ENCODE peak calls at places on chromosome 16, in six cellular contexts. W is AG20443, R is Ammon's horn, Q is mesothelial cell of epicardium, G is nephron progenitor cell, Z is A172. P is an unnamed sample.

GRCh38 chr16:23064642-23065041 is 84.6 kb downstream of the USP31 start:
- DNase-seq in W (no peak), R (peak; percentile 25), Q (no peak), G (no peak), Z (no peak), P (no peak)

GRCh38 chr16:12300946-12301500 is 324.5 kb downstream of the SNX29 start:
- DNase-seq in W (no peak), R (no peak), Q (no peak), G (no peak), Z (no peak), P (no peak)

GRCh38 chr16:72480926-72481325 is 309.0 kb upstream of the PMFBP1 start:
- DNase-seq in W (peak; percentile 15), R (no peak), Q (no peak), G (no peak), Z (peak; percentile 12), P (no peak)

GRCh38 chr16:49856741-49857330 is 924 bp upstream of the ZNF423 start:
- DNase-seq in W (peak; percentile 87), R (peak; percentile 79), Q (peak; percentile 70), G (peak; percentile 79), Z (peak; percentile 49), P (no peak)

GRCh38 chr16:87457051-87457611 is 35.7 kb downstream of the ZCCHC14 start:
- DNase-seq in W (no peak), R (no peak), Q (no peak), G (no peak), Z (peak; percentile 57), P (no peak)

GRCh38 chr16:65975049-65975708 is 391.3 kb upstream of the CDH5 start:
- DNase-seq in W (peak; percentile 38), R (no peak), Q (no peak), G (no peak), Z (peak; percentile 76), P (no peak)

GRCh38 chr16:28068976-28069375 is 5.5 kb upstream of the GSG1L start:
- DNase-seq in W (no peak), R (no peak), Q (no peak), G (no peak), Z (no peak), P (no peak)

GRCh38 chr16:20844588-20844987 is 38.3 kb downstream of the REXO5 start:
- DNase-seq in W (no peak), R (no peak), Q (no peak), G (no peak), Z (no peak), P (no peak)

GRCh38 chr16:84861671-84862070 is 41.9 kb downstream of the CRISPLD2 start:
- DNase-seq in W (no peak), R (no peak), Q (no peak), G (no peak), Z (no peak), P (no peak)

GRCh38 chr16:80065565-80065964 is 465.0 kb upstream of the MAF start:
- DNase-seq in W (no peak), R (no peak), Q (no peak), G (no peak), Z (no peak), P (no peak)

GRCh38 chr16:65318590-65319267 is 196.9 kb upstream of the CDH11 start:
- DNase-seq in W (no peak), R (no peak), Q (no peak), G (no peak), Z (no peak), P (no peak)

GRCh38 chr16:57999366-57999970 is 1.0 kb downstream of the ZNF319 start:
- DNase-seq in W (peak; percentile 32), R (no peak), Q (no peak), G (no peak), Z (peak; percentile 43), P (no peak)

GRCh38 chr16:80622007-80622406 is 81.2 kb downstream of the DYNLRB2 start:
- DNase-seq in W (no peak), R (no peak), Q (no peak), G (no peak), Z (no peak), P (no peak)

GRCh38 chr16:63289834-63290460 is 1253.7 kb upstream of the CDH8 start:
- DNase-seq in W (peak; percentile 19), R (peak; percentile 80), Q (peak; percentile 20), G (peak; percentile 65), Z (peak; percentile 65), P (no peak)

GRCh38 chr16:84754353-84754856 is 54.6 kb downstream of the USP10 start:
- DNase-seq in W (peak; percentile 81), R (peak; percentile 84), Q (no peak), G (peak; percentile 69), Z (peak; percentile 76), P (peak; percentile 51)

GRCh38 chr16:4947722-4948503 is 10.2 kb upstream of the SEC14L5 start:
- DNase-seq in W (no peak), R (no peak), Q (no peak), G (no peak), Z (peak; percentile 25), P (no peak)

GRCh38 chr16:87506423-87507350 is 13.9 kb upstream of the ZCCHC14 start:
- DNase-seq in W (no peak), R (peak; percentile 34), Q (no peak), G (no peak), Z (no peak), P (no peak)

GRCh38 chr16:9050102-9050830 is 41.2 kb upstream of the HAPSTR1 start:
- DNase-seq in W (no peak), R (no peak), Q (no peak), G (peak; percentile 23), Z (no peak), P (no peak)

GRCh38 chr16:23283571-23283970 is 18.5 kb upstream of the SCNN1B start:
- DNase-seq in W (no peak), R (no peak), Q (no peak), G (no peak), Z (no peak), P (no peak)

GRCh38 chr16:5078626-5079025 is 7.0 kb downstream of the ALG1 start:
- DNase-seq in W (no peak), R (no peak), Q (no peak), G (no peak), Z (no peak), P (no peak)

GRCh38 chr16:85187002-85187401 is 74.7 kb upstream of the CIBAR2 start:
- DNase-seq in W (peak; percentile 89), R (peak; percentile 43), Q (no peak), G (no peak), Z (peak; percentile 52), P (no peak)

GRCh38 chr16:53968896-53969295 is 264.9 kb downstream of the FTO start:
- DNase-seq in W (no peak), R (no peak), Q (no peak), G (no peak), Z (no peak), P (no peak)

P was measured in T-helper 9 cell.